ENCODE peak calls at places on chromosome 20, in eight cellular contexts. N is HCT116, U is breast epithelium, W is PC-3, C is upper lobe of right lung, G is neural progenitor cell, M is tibial nerve, H is stomach. V is an unnamed sample.

GRCh38 chr20:17061721-17062120 is 165.1 kb upstream of the PCSK2 start:
- DNase-seq in N (no peak), U (no peak), W (no peak), C (no peak), G (peak; percentile 8), M (no peak), H (no peak), V (no peak)

GRCh38 chr20:42589976-42590639 is 599.6 kb downstream of the PTPRT start:
- DNase-seq in N (no peak), U (no peak), W (no peak), C (no peak), G (no peak), M (no peak), H (no peak), V (no peak)

GRCh38 chr20:49344975-49345374 is 67.1 kb upstream of the ZNFX1 start:
- DNase-seq in N (no peak), U (peak; percentile 78), W (peak; percentile 97), C (no peak), G (no peak), M (peak; percentile 48), H (no peak), V (no peak)

GRCh38 chr20:31675828-31676533 is 38.3 kb downstream of the COX4I2 start:
- DNase-seq in N (no peak), U (no peak), W (peak; percentile 25), C (no peak), G (no peak), M (no peak), H (no peak), V (no peak)

GRCh38 chr20:25090492-25091429 is 8.8 kb upstream of the VSX1 start:
- DNase-seq in N (no peak), U (no peak), W (peak; percentile 49), C (no peak), G (no peak), M (no peak), H (no peak), V (no peak)

GRCh38 chr20:17399303-17399985 is 131.7 kb downstream of the BFSP1 start:
- DNase-seq in N (no peak), U (no peak), W (no peak), C (no peak), G (peak; percentile 23), M (no peak), H (no peak), V (no peak)

GRCh38 chr20:59752704-59753460 is 148.5 kb downstream of the PHACTR3 start:
- DNase-seq in N (no peak), U (no peak), W (no peak), C (no peak), G (no peak), M (no peak), H (no peak), V (no peak)

GRCh38 chr20:3924304-3925112 is 35.3 kb downstream of the PANK2 start:
- DNase-seq in N (no peak), U (no peak), W (no peak), C (peak; percentile 83), G (no peak), M (no peak), H (peak; percentile 41), V (no peak)

GRCh38 chr20:61263938-61264337 is 11.9 kb downstream of the CDH4 start:
- DNase-seq in N (no peak), U (no peak), W (no peak), C (no peak), G (no peak), M (no peak), H (no peak), V (no peak)

GRCh38 chr20:43460830-43461200 is 3.1 kb downstream of the SRSF6 start:
- DNase-seq in N (no peak), U (no peak), W (no peak), C (no peak), G (no peak), M (no peak), H (no peak), V (no peak)

GRCh38 chr20:16381444-16381843 is 191.8 kb downstream of the KIF16B start:
- DNase-seq in N (no peak), U (no peak), W (no peak), C (no peak), G (no peak), M (no peak), H (no peak), V (no peak)

GRCh38 chr20:60543598-60543997 is 585.4 kb downstream of the CDH26 start:
- DNase-seq in N (no peak), U (no peak), W (no peak), C (no peak), G (no peak), M (no peak), H (no peak), V (no peak)

GRCh38 chr20:39050555-39050902 is 88.4 kb downstream of the DHX35 start:
- DNase-seq in N (no peak), U (no peak), W (no peak), C (no peak), G (no peak), M (no peak), H (no peak), V (no peak)

GRCh38 chr20:4894981-4895381 is 106.3 kb downstream of the SLC23A2 start:
- DNase-seq in N (no peak), U (no peak), W (no peak), C (no peak), G (no peak), M (no peak), H (no peak), V (no peak)

GRCh38 chr20:18613553-18613952 is 25.7 kb downstream of the DTD1 start:
- DNase-seq in N (no peak), U (no peak), W (peak; percentile 80), C (no peak), G (no peak), M (no peak), H (no peak), V (no peak)

GRCh38 chr20:17619351-17620093 is 49.6 kb downstream of the DSTN start:
- DNase-seq in N (no peak), U (peak; percentile 14), W (no peak), C (peak; percentile 57), G (no peak), M (no peak), H (peak; percentile 22), V (peak; percentile 1)

GRCh38 chr20:4929686-4930397 is 71.5 kb downstream of the SLC23A2 start:
- DNase-seq in N (no peak), U (no peak), W (no peak), C (no peak), G (no peak), M (no peak), H (no peak), V (no peak)

GRCh38 chr20:19712737-19713260 is 45.3 kb upstream of the RIN2 start:
- DNase-seq in N (no peak), U (no peak), W (peak; percentile 9), C (no peak), G (no peak), M (no peak), H (no peak), V (no peak)

GRCh38 chr20:3203315-3204123 is 963 bp downstream of the DDRGK1 start:
- DNase-seq in N (no peak), U (no peak), W (peak; percentile 39), C (no peak), G (peak; percentile 30), M (no peak), H (peak; percentile 33), V (peak; percentile 43)

DNA sequence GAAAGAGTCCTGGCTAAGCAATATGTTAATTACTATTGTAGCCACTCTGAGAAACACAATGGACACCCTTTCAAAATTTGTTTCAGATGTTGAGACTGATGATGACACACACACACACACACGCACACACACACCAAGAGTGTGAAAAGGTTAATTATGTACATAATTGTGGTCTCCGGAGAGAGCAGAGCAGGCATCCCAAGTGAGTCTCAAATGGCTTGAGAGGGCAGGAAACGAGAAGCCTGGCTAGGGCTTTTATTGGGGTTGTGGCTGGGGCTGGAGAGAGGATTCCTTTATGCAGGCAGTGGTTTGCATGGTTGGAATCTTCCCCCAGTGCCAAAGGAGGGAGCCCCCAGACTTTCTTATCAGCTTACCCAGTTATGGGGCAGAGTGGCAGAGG is 38.2 kb upstream of the NKX2-4 start:
- DNase-seq in N (no peak), U (no peak), W (no peak), C (no peak), G (peak; percentile 5), M (no peak), H (no peak), V (no peak)
- H3K27me3 ChIP-seq in N (no peaks in the 10 kb centered on the region), U (peaks cover 13% of the 10 kb centered on the region), W (peaks cover 3% of the 10 kb centered on the region), C (peaks cover 22% of the 10 kb centered on the region), G (no peaks in the 10 kb centered on the region), M (no peaks in the 10 kb centered on the region), H (peaks cover 4% of the 10 kb centered on the region), V (no peaks in the 10 kb centered on the region)

GRCh38 chr20:35171753-35172433 is at the start of gene PROCR:
- DNase-seq in N (peak; percentile 92), U (peak; percentile 86), W (peak; percentile 97), C (peak; percentile 87), G (peak; percentile 60), M (peak; percentile 89), H (peak; percentile 72), V (peak; percentile 74)
- H3K4me3 ChIP-seq in N (peak within 1 kb of the TSS; percentile 82), U (peak within 1 kb of the TSS; percentile 49), W (peak within 1 kb of the TSS; percentile 72), C (peak within 1 kb of the TSS; percentile 47), G (peak within 1 kb of the TSS; percentile 31), M (peak within 1 kb of the TSS; percentile 24), H (peak within 1 kb of the TSS; percentile 39), V (peak within 1 kb of the TSS; percentile 28)

GRCh38 chr20:36002855-36003254 is 34.5 kb downstream of the CNBD2 start:
- DNase-seq in N (no peak), U (no peak), W (no peak), C (no peak), G (no peak), M (no peak), H (no peak), V (no peak)
- TF ChIP-seq CTCF in N (no peak), U (no peak), W (no peak), C (no peak), G (no peak), M (no peak), H (no peak), V (no peak)

GRCh38 chr20:63181226-63181625 is 34.7 kb downstream of the YTHDF1 start:
- DNase-seq in N (no peak), U (no peak), W (no peak), C (no peak), G (no peak), M (no peak), H (no peak), V (no peak)
- H3K27me3 ChIP-seq in N (no peaks in the 10 kb centered on the region), U (peaks cover 79% of the 10 kb centered on the region), W (peaks cover 27% of the 10 kb centered on the region), C (peaks cover 58% of the 10 kb centered on the region), G (peaks cover 35% of the 10 kb centered on the region), M (peaks cover 6% of the 10 kb centered on the region), H (peaks cover 72% of the 10 kb centered on the region), V (peaks cover 32% of the 10 kb centered on the region)

V was measured in thyroid gland.